ENCODE peak calls at places on chromosomes 16 and 17, in six cellular contexts. Y is breast epithelium, X is stomach, Z is transverse colon, A is pancreas, R is DND-41. N is an unnamed sample. For H3K36me3, the result is how much of the 10 kb centered on the place peaks cover.

GRCh38 chr16:22685162-22685830 is 128.7 kb upstream of the HS3ST2 start:
- DNase-seq in Y (no peak), X (no peak), Z (peak), A (no peak), R (no peak), N (no peak)

GRCh38 chr16:56257260-56257659 is 66.0 kb downstream of the GNAO1 start:
- DNase-seq in Y (no peak), X (peak), Z (peak), A (peak), R (no peak), N (no peak)

GRCh38 chr17:56824503-56824902 is 9.2 kb downstream of the C17orf67 start:
- DNase-seq in Y (no peak), X (no peak), Z (no peak), A (no peak), R (no peak), N (no peak)

GRCh38 chr16:30786115-30786935 is 680 bp downstream of the ZNF629 start:
- DNase-seq in Y (no peak), X (peak), Z (peak), A (no peak), R (peak), N (no peak)

GRCh38 chr17:7560172-7561027 is 1.3 kb upstream of the SENP3 start:
- DNase-seq in Y (peak), X (peak), Z (peak), A (peak), R (no peak), N (peak)

GRCh38 chr16:82945420-82946096 is 318.8 kb downstream of the CDH13 start:
- DNase-seq in Y (no peak), X (no peak), Z (no peak), A (no peak), R (no peak), N (no peak)

GRCh38 chr16:57828272-57829161 is 26.2 kb upstream of the KIFC3 start:
- DNase-seq in Y (no peak), X (no peak), Z (no peak), A (no peak), R (no peak), N (no peak)

GRCh38 chr16:354286-354881 is 1.9 kb upstream of the AXIN1 start:
- DNase-seq in Y (no peak), X (no peak), Z (no peak), A (no peak), R (no peak), N (no peak)

GRCh38 chr16:14219983-14220382 is 148.9 kb downstream of the MRTFB start:
- DNase-seq in Y (no peak), X (no peak), Z (no peak), A (no peak), R (no peak), N (no peak)

GRCh38 chr17:46942441-46943217 is 19.7 kb downstream of the GOSR2 start:
- DNase-seq in Y (no peak), X (peak), Z (peak), A (peak), R (peak), N (no peak)

GRCh38 chr17:82170412-82170961 is 42.2 kb downstream of the CCDC57 start:
- DNase-seq in Y (no peak), X (no peak), Z (no peak), A (no peak), R (no peak), N (no peak)

GRCh38 chr16:89295915-89296314 is 78.4 kb downstream of the ZNF778 start:
- DNase-seq in Y (no peak), X (no peak), Z (no peak), A (no peak), R (peak), N (no peak)

GRCh38 chr16:68250951-68251350 is 5.8 kb downstream of the PLA2G15 start:
- DNase-seq in Y (no peak), X (no peak), Z (no peak), A (no peak), R (no peak), N (no peak)

GRCh38 chr16:14211856-14212543 is 140.9 kb downstream of the MRTFB start:
- DNase-seq in Y (no peak), X (no peak), Z (no peak), A (no peak), R (no peak), N (no peak)

GRCh38 chr17:55549140-55549539 is 37.9 kb upstream of the SMIM36 start:
- DNase-seq in Y (no peak), X (no peak), Z (no peak), A (no peak), R (no peak), N (no peak)
- H3K4me3 ChIP-seq in Y (no peak), X (no peak), Z (no peak), A (no peak), R (no peak), N (no peak)

DNA sequence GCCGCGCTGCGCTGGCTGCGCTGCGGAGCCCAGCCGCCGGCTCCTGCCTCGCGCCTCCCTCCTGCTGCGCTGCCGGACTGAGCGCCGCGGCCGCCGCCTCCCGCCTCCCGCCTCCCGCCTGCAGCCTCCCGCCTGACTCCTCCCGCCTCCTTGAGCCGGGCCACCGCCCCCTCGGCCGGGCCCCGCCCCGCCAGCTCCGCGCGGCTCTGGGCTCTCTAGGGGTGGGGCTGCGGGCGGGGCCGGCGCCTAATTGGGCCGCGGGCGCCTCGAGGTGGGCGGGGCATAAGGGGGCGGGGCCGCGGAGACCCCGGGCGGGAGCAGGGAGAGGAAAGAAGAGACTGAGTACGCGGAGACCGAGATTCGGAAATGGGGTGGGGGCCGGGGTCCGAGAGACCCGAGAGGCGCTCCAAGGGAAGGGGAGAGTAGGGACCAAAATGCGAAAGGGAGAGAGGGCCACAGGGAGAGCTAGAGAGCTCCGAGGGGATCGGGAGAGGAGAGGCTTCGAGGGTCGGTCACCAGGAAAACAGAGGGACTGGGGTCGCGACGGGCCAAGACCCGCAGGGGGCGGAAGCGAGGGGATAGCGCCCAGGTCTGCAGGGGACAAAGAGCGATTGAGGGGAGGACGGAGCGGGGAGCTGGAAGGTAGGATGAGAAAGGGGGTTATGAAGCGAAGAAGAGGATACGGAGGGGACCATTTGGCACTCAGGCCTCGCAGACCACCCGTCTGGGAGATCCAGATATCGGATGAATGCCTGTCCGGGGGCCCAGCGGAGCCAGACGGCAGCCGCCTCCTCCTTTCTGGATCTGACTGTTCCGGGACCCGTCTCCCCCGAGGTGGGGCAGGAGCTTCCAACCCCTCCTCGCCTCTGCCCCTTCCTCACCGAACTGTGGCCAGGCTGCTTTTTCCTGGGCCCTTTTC is at the start of gene C1QL1:
- DNase-seq in Y (peak), X (peak), Z (peak), A (peak), R (peak), N (peak)
- TF ChIP-seq CTCF in Y (no peak), X (no peak), Z (no peak), A (no peak), R (peak), N (peak)

GRCh38 chr17:5531019-5531418 is 44.7 kb downstream of the MIS12 start:
- DNase-seq in Y (no peak), X (no peak), Z (no peak), A (no peak), R (no peak), N (no peak)
- H3K36me3 ChIP-seq in Y (under half), X (half or more), Z (under half), A (under half), R (under half), N (under half)

GRCh38 chr17:36481829-36482228 is 4.7 kb upstream of the ZNHIT3 start:
- DNase-seq in Y (no peak), X (no peak), Z (no peak), A (no peak), R (no peak), N (no peak)

GRCh38 chr17:36485805-36486203 is 677 bp upstream of the ZNHIT3 start:
- DNase-seq in Y (no peak), X (no peak), Z (no peak), A (no peak), R (no peak), N (no peak)

GRCh38 chr17:36485027-36485426 is 1.5 kb upstream of the ZNHIT3 start:
- DNase-seq in Y (no peak), X (no peak), Z (no peak), A (no peak), R (no peak), N (no peak)

GRCh38 chr17:36486204-36487194 is at the start of gene ZNHIT3:
- DNase-seq in Y (peak), X (peak), Z (peak), A (peak), R (peak), N (peak)

GRCh38 chr17:36482611-36483504 is 3.6 kb upstream of the ZNHIT3 start:
- DNase-seq in Y (peak), X (peak), Z (peak), A (peak), R (no peak), N (peak)
- H3K4me3 ChIP-seq in Y (peak), X (peak), Z (peak), A (peak), R (no peak), N (no peak)

DNA sequence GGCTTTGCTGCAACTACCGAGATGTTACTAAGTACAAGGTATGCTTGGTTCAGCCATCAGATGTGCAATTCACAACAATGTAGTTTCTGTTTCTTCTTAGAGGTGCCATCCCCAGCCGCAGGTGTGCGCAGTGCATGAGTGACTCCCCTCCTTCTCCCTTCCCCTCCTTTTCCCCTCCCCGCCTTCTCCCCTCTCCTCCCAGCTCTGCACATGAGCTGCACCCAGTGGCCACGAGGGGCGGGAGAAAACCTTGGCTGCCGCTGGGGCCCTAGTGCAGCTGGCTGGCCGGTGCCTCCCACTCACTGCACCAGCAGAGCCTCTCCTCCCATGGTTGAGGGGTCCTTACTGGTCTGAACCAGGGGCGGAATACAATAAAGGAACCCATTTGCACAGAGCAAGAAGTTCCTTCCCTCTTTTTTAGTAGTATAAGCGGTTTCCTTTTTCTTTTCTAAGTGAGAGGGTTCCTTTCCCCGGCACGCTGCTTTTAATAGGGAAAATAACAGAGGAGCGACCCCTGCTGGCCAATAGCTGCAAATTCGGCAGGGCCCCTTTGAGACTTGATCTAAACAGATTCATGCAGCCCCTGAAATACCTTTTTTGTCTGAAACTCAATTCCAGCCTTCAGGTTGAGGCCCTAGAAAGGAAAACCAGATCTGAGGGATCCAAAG is 7.8 kb upstream of the CCL15 start:
- DNase-seq in Y (no peak), X (no peak), Z (no peak), A (no peak), R (peak), N (peak)
- TF ChIP-seq CTCF in Y (no peak), X (no peak), Z (no peak), A (no peak), R (peak), N (peak)

GRCh38 chr16:84843149-84844048 is 23.6 kb downstream of the CRISPLD2 start:
- DNase-seq in Y (no peak), X (no peak), Z (no peak), A (no peak), R (no peak), N (no peak)

GRCh38 chr16:84844049-84844350 is 24.2 kb downstream of the CRISPLD2 start:
- DNase-seq in Y (no peak), X (no peak), Z (peak), A (no peak), R (no peak), N (no peak)

GRCh38 chr16:84844561-84845495 is 25.0 kb downstream of the CRISPLD2 start:
- DNase-seq in Y (no peak), X (no peak), Z (no peak), A (no peak), R (no peak), N (no peak)

GRCh38 chr16:84847554-84848415 is 28.0 kb downstream of the CRISPLD2 start:
- DNase-seq in Y (no peak), X (no peak), Z (no peak), A (no peak), R (no peak), N (no peak)

DNA sequence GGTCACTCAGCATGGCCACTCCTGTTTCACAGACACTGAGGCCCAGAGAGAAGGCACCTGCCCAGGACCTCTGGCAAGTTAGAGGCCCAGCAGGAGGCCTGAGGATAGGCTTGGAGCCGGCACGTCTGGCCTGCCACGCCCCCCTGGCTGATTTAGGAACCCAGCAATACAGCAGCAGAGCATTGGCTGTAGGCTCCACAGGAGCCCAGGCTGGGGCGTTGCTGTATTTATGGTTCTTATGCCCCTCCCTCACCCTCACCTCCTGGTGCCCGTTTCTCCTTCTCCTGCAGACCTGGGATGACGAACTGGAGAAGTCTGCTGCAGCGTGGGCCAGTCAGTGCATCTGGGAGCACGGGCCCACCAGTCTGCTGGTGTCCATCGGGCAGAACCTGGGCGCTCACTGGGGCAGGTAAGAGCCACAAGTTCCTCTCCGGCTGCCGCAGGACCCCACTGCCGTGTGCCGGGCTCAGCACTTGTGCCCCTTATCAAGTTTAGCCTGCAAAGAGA is 25.8 kb downstream of the CRISPLD2 start:
- DNase-seq in Y (no peak), X (no peak), Z (peak), A (no peak), R (no peak), N (no peak)
- H3K36me3 ChIP-seq in Y (under half), X (half or more), Z (under half), A (under half), R (under half), N (under half)

N was measured in GM06990.